ENCODE peak calls at places on chromosomes 1 and 21, in four cellular contexts. T, D, K and C are unnamed samples.

GRCh38 chr1:27391511-27392095 is 819 bp upstream of the GPR3 start:
- DNase-seq in D (peak; percentile 54), K (no peak), T (peak; percentile 29), C (no peak)

GRCh38 chr1:93700532-93701469 is 19.2 kb upstream of the BCAR3 start:
- DNase-seq in K (no peak), T (no peak), D (no peak), C (no peak)

GRCh38 chr1:31027693-31028526 is 37.6 kb downstream of the PUM1 start:
- DNase-seq in D (peak; percentile 73), T (no peak), K (no peak), C (no peak)

GRCh38 chr1:228487336-228488106 is at the start of gene RNF187:
- DNase-seq in D (peak; percentile 95), K (no peak), T (no peak), C (peak; percentile 61)

GRCh38 chr21:46111857-46112730 is 14.2 kb downstream of the COL6A2 start:
- DNase-seq in K (no peak), T (no peak), D (peak; percentile 7), C (no peak)

GRCh38 chr1:156677616-156678596 is 699 bp upstream of the NES start:
- DNase-seq in T (peak; percentile 72), K (no peak), D (peak; percentile 80), C (peak; percentile 80)

GRCh38 chr1:31987231-31987630 is 26.4 kb upstream of the KHDRBS1 start:
- DNase-seq in T (no peak), K (no peak), D (no peak), C (peak; percentile 36)

GRCh38 chr21:37868896-37869295 is 47.4 kb downstream of the KCNJ6 start:
- DNase-seq in K (no peak), D (no peak), T (no peak), C (no peak)

GRCh38 chr1:28064064-28064463 is 24.3 kb downstream of the EYA3 start:
- DNase-seq in T (no peak), D (no peak), K (no peak), C (no peak)

GRCh38 chr21:20971296-20971921 is 26.8 kb upstream of the NCAM2 start:
- DNase-seq in K (no peak), T (peak; percentile 18), D (peak; percentile 35), C (peak; percentile 43)

GRCh38 chr1:78303620-78304019 is 187.2 kb upstream of the PTGFR start:
- DNase-seq in T (no peak), D (no peak), K (no peak), C (no peak)

GRCh38 chr1:114509596-114510234 is 1.3 kb downstream of the TRIM33 start:
- DNase-seq in D (no peak), K (no peak), T (no peak), C (no peak)

GRCh38 chr1:199573047-199573446 is 454.5 kb upstream of the NR5A2 start:
- DNase-seq in D (no peak), K (no peak), T (no peak), C (no peak)

GRCh38 chr21:46188226-46189212 is 4.3 kb upstream of the SPATC1L start:
- DNase-seq in K (no peak), D (peak; percentile 89), T (peak; percentile 55), C (no peak)

GRCh38 chr1:89451011-89451410 is 73.6 kb upstream of the LRRC8B start:
- DNase-seq in T (no peak), K (no peak), D (no peak), C (no peak)

GRCh38 chr1:166489670-166490436 is 323.1 kb upstream of the FAM78B start:
- DNase-seq in T (peak; percentile 31), D (peak; percentile 83), K (peak; percentile 60), C (no peak)

GRCh38 chr1:39676951-39677350 is 5.0 kb upstream of the NT5C1A start:
- DNase-seq in D (peak; percentile 40), T (no peak), K (no peak), C (no peak)

GRCh38 chr1:245686446-245687030 is 531.8 kb downstream of the KIF26B start:
- DNase-seq in K (no peak), D (no peak), T (no peak), C (no peak)

GRCh38 chr1:8941906-8942305 is 3.8 kb upstream of the CA6 start:
- DNase-seq in K (no peak), T (peak; percentile 72), D (no peak), C (no peak)

GRCh38 chr1:84360303-84360702 is 38.0 kb upstream of the DNASE2B start:
- DNase-seq in D (no peak), K (no peak), T (no peak), C (no peak)

GRCh38 chr1:104671684-104672353 is 922.1 kb downstream of the AMY1C start:
- DNase-seq in D (no peak), K (no peak), T (no peak), C (peak; percentile 63)

GRCh38 chr1:74470936-74471335 is 41.5 kb downstream of the LRRC53 start:
- DNase-seq in T (no peak), K (no peak), D (no peak), C (no peak)

GRCh38 chr1:203807211-203807610 is 11.8 kb downstream of the ZBED6 start:
- DNase-seq in D (no peak), T (no peak), K (no peak), C (no peak)

GRCh38 chr1:99004270-99005141 is at the start of gene PLPPR5:
- DNase-seq in K (no peak), D (no peak), T (no peak), C (peak; percentile 55)

GRCh38 chr1:119453021-119453420 is 38.1 kb downstream of the HSD3B2 start:
- DNase-seq in D (no peak), T (no peak), K (no peak), C (no peak)

GRCh38 chr1:18282851-18283600 is 175.4 kb downstream of the IGSF21 start:
- DNase-seq in T (no peak), K (peak; percentile 34), D (no peak), C (no peak)

GRCh38 chr1:8718878-8719361 is 98.5 kb downstream of the RERE start:
- DNase-seq in D (no peak), T (no peak), K (no peak), C (no peak)

GRCh38 chr1:3902546-3902945 is 2.5 kb upstream of the C1orf174 start:
- DNase-seq in T (no peak), D (no peak), K (no peak), C (no peak)

GRCh38 chr1:157096881-157097280 is 2.7 kb downstream of the ETV3L start:
- DNase-seq in T (no peak), D (no peak), K (no peak), C (no peak)

GRCh38 chr1:46180082-46180616 is 3.9 kb upstream of the P3R3URF start:
- DNase-seq in K (no peak), T (peak; percentile 36), D (peak; percentile 74), C (no peak)

GRCh38 chr1:178371999-178372398 is 124.8 kb downstream of the CLEC20A start:
- DNase-seq in T (no peak), K (no peak), D (no peak), C (no peak)

GRCh38 chr1:156437465-156437864 is 63.1 kb downstream of the MEF2D start:
- DNase-seq in K (no peak), D (no peak), T (no peak), C (no peak)

GRCh38 chr1:156435551-156436318 is 64.8 kb downstream of the MEF2D start:
- DNase-seq in D (no peak), K (no peak), T (no peak), C (no peak)

GRCh38 chr1:157399984-157400382 is 152.3 kb downstream of the FCRL5 start:
- DNase-seq in D (no peak), K (no peak), T (peak; percentile 10), C (peak; percentile 30)

GRCh38 chr1:218557731-218558130 is 212.6 kb downstream of the TGFB2 start:
- DNase-seq in K (no peak), D (no peak), T (no peak), C (no peak)
- TF ChIP-seq TARDBP in K (no peak), D (no peak), T (no peak), C (no peak)

DNA sequence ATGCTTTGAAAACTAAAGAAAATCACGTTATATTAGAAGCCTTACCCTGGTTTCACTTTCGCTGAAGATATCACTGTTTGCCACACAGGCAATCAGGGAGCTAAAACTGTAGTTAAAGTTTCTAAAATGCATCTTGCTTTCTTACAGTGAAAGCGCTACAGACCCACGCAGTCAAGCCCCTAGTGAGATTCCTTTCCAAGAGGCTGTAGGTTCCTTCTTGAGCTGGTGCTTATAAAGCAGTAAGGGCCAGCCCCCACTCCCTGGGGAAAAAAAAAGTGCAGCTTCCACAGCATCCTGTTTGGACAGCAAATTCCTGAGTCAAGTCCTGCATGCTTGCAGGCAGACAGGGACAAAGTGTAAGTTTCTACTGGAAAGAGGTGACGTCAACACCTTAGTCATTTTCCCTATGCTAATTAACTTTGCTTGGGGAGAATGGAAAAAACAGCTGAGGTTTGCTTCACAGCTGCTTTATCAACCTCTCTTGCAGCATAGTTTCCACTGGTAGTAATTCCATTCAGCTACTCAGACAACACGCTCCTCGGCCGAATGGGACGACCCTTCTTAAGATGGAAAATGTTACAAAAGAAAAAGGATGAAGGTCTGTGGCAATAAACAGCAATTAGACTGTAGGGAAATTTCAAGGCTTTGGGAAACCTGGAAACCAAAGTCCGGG is 14.7 kb upstream of the KCNE1 start:
- DNase-seq in D (no peak), T (peak; percentile 96), K (no peak), C (peak; percentile 75)
- TF ChIP-seq TARDBP in D (no peak), T (peak; percentile 75), K (no peak), C (no peak)

DNA sequence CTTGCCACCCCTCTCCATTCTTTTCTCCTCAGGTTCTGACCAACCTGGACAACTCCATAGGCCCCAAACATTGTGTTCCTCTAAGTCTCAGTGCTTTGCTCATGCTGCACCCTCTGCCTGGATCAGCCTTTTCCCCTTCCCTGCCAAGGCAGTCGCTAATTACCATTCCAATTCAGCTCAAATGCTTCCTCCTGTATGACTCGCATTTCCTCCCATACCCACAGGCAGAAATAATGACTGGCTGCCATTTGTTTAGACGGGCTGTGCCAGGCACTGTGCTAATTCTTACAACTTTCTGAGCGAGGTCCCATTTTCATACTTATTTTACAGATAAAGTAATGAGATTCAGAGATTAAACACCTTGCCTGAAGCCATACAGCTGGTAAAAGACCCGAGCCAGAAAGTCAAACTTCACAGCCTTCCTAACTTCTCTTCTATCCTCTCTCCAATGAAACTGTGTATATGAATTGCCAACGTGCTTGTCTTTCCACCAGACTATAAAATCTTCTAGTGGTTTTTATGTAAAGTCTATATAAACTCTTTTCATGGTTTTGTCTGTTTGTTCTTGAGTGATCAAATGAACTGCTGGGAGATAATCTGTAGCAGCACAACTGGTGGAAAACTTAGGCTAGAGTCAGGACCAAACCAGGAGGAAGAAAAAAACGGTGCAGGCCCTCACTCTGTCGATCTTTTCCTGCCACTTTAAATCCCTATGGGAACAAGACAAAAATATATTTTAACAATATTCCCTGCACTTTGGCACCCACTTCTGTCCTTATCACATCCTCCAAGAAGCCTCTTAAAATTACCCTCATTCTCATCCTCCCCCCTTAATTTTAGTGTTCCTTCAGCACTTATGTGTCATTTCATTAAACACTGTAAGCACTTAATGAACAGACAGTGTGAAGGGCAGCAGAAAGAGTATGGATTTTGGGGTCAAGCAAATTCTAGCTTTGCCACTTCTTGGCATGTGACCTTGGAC is 33.7 kb downstream of the RAB3B start:
- DNase-seq in K (no peak), T (no peak), D (no peak), C (no peak)
- TF ChIP-seq TARDBP in K (no peak), T (no peak), D (no peak), C (no peak)

DNA sequence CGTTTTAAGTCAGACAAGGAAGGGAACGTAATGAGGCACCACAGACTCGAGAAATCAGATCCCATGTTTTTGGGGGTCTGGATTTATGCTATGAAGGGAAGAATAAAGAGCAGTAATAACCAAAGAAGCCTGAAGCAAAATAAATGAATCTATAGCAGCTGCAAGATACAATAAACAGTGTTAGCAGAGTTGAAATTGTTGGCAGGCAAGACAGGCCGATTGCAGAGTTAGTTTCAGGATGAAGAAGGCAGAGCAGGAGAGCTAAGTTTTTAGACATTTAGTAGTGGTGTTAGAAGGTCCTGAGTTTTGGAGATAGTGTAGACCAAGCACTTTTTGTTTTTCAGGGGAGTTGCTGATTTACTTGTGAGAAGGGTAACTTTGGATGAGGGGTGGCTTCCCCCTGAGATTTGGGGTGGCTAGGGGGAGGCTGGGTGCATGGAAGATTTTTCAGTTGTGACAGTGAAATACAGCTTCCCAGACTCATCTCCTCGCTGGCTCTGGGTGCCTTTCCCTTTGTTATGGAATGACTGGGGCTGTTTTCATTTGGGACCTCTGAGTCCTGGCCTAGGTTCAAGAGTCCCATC is 571 bp downstream of the DDR2 start:
- DNase-seq in K (no peak), T (no peak), D (no peak), C (no peak)
- TF ChIP-seq TARDBP in K (no peak), T (no peak), D (no peak), C (no peak)